ENCODE peak calls at places on chromosomes 12 and 14, in six cellular contexts. One of them, this sample, is unnamed.

GRCh38 chr12:75446857-75447256 is 33.7 kb upstream of the GLIPR1 start:
- DNase-seq in fibroblast of mammary gland: peak
- DNase-seq in EL: peak
- DNase-seq in HFFc6: peak
- DNase-seq in aorta: no peak
- DNase-seq in spleen: no peak
- DNase-seq in this sample: peak

GRCh38 chr12:3218150-3218845 is 141.1 kb downstream of the TSPAN9 start:
- DNase-seq in fibroblast of mammary gland: peak
- DNase-seq in EL: peak
- DNase-seq in HFFc6: peak
- DNase-seq in aorta: peak
- DNase-seq in spleen: no peak
- DNase-seq in this sample: peak

GRCh38 chr14:24695265-24696241 is 61.6 kb upstream of the GZMB start:
- DNase-seq in fibroblast of mammary gland: no peak
- DNase-seq in EL: no peak
- DNase-seq in HFFc6: no peak
- DNase-seq in aorta: peak
- DNase-seq in spleen: no peak
- DNase-seq in this sample: no peak

GRCh38 chr14:100303179-100303578 is 3.1 kb downstream of the SLC25A29 start:
- DNase-seq in fibroblast of mammary gland: no peak
- DNase-seq in EL: peak
- DNase-seq in HFFc6: no peak
- DNase-seq in aorta: no peak
- DNase-seq in spleen: no peak
- DNase-seq in this sample: peak

GRCh38 chr12:117041798-117042170 is 57.4 kb downstream of the TESC start:
- DNase-seq in fibroblast of mammary gland: no peak
- DNase-seq in EL: no peak
- DNase-seq in HFFc6: no peak
- DNase-seq in aorta: no peak
- DNase-seq in spleen: no peak
- DNase-seq in this sample: no peak

GRCh38 chr14:53772936-53773335 is 183.7 kb downstream of the BMP4 start:
- DNase-seq in fibroblast of mammary gland: no peak
- DNase-seq in EL: no peak
- DNase-seq in HFFc6: no peak
- DNase-seq in aorta: no peak
- DNase-seq in spleen: no peak
- DNase-seq in this sample: no peak

GRCh38 chr14:38828183-38828877 is 274.7 kb downstream of the SEC23A start:
- DNase-seq in fibroblast of mammary gland: no peak
- DNase-seq in EL: no peak
- DNase-seq in HFFc6: no peak
- DNase-seq in aorta: no peak
- DNase-seq in spleen: peak
- DNase-seq in this sample: no peak

GRCh38 chr14:61726772-61727658 is 31.7 kb downstream of the HIF1A start:
- DNase-seq in fibroblast of mammary gland: no peak
- DNase-seq in EL: no peak
- DNase-seq in HFFc6: no peak
- DNase-seq in aorta: no peak
- DNase-seq in spleen: no peak
- DNase-seq in this sample: no peak

GRCh38 chr12:6200266-6201198 is at the start of gene CD9:
- DNase-seq in fibroblast of mammary gland: no peak
- DNase-seq in EL: peak
- DNase-seq in HFFc6: no peak
- DNase-seq in aorta: peak
- DNase-seq in spleen: no peak
- DNase-seq in this sample: peak

GRCh38 chr12:24664151-24664550 is 284.8 kb downstream of the BCAT1 start:
- DNase-seq in fibroblast of mammary gland: peak
- DNase-seq in EL: peak
- DNase-seq in HFFc6: no peak
- DNase-seq in aorta: no peak
- DNase-seq in spleen: no peak
- DNase-seq in this sample: peak

GRCh38 chr12:119804011-119804641 is 73.0 kb downstream of the CIT start:
- DNase-seq in fibroblast of mammary gland: peak
- DNase-seq in EL: peak
- DNase-seq in HFFc6: peak
- DNase-seq in aorta: peak
- DNase-seq in spleen: no peak
- DNase-seq in this sample: peak

GRCh38 chr14:37343307-37344094 is 145.8 kb downstream of the MIPOL1 start:
- DNase-seq in fibroblast of mammary gland: peak
- DNase-seq in EL: no peak
- DNase-seq in HFFc6: no peak
- DNase-seq in aorta: no peak
- DNase-seq in spleen: no peak
- DNase-seq in this sample: no peak

GRCh38 chr12:51846911-51847829 is 1.3 kb downstream of the FIGNL2 start:
- DNase-seq in fibroblast of mammary gland: no peak
- DNase-seq in EL: peak
- DNase-seq in HFFc6: no peak
- DNase-seq in aorta: no peak
- DNase-seq in spleen: peak
- DNase-seq in this sample: no peak

GRCh38 chr14:52917732-52918131 is 33.1 kb downstream of the FERMT2 start:
- DNase-seq in fibroblast of mammary gland: no peak
- DNase-seq in EL: peak
- DNase-seq in HFFc6: no peak
- DNase-seq in aorta: no peak
- DNase-seq in spleen: no peak
- DNase-seq in this sample: peak

GRCh38 chr14:80202888-80203562 is 8.3 kb downstream of the DIO2 start:
- DNase-seq in fibroblast of mammary gland: peak
- DNase-seq in EL: no peak
- DNase-seq in HFFc6: no peak
- DNase-seq in aorta: no peak
- DNase-seq in spleen: no peak
- DNase-seq in this sample: peak

GRCh38 chr12:79830425-79830824 is 104.5 kb downstream of the PPP1R12A start:
- DNase-seq in fibroblast of mammary gland: no peak
- DNase-seq in EL: no peak
- DNase-seq in HFFc6: no peak
- DNase-seq in aorta: no peak
- DNase-seq in spleen: no peak
- DNase-seq in this sample: no peak

GRCh38 chr12:13204428-13204827 is 7.9 kb downstream of the EMP1 start:
- DNase-seq in fibroblast of mammary gland: peak
- DNase-seq in EL: no peak
- DNase-seq in HFFc6: peak
- DNase-seq in aorta: no peak
- DNase-seq in spleen: no peak
- DNase-seq in this sample: no peak

GRCh38 chr14:32508281-32508680 is 179.2 kb downstream of the AKAP6 start:
- DNase-seq in fibroblast of mammary gland: no peak
- DNase-seq in EL: peak
- DNase-seq in HFFc6: no peak
- DNase-seq in aorta: no peak
- DNase-seq in spleen: no peak
- DNase-seq in this sample: peak

GRCh38 chr14:23364164-23364571 is 804 bp downstream of the EFS start:
- DNase-seq in fibroblast of mammary gland: no peak
- DNase-seq in EL: peak
- DNase-seq in HFFc6: peak
- DNase-seq in aorta: no peak
- DNase-seq in spleen: peak
- DNase-seq in this sample: no peak

GRCh38 chr12:40012709-40013108 is 93.2 kb downstream of the SLC2A13 start:
- DNase-seq in fibroblast of mammary gland: no peak
- DNase-seq in EL: no peak
- DNase-seq in HFFc6: no peak
- DNase-seq in aorta: no peak
- DNase-seq in spleen: no peak
- DNase-seq in this sample: no peak

GRCh38 chr14:23494223-23494622 is 24.7 kb downstream of the NGDN start:
- DNase-seq in fibroblast of mammary gland: peak
- DNase-seq in EL: peak
- DNase-seq in HFFc6: peak
- DNase-seq in aorta: no peak
- DNase-seq in spleen: no peak
- DNase-seq in this sample: no peak

GRCh38 chr14:22200977-22201605 is 387.9 kb downstream of the DAD1 start:
- DNase-seq in fibroblast of mammary gland: peak
- DNase-seq in EL: peak
- DNase-seq in HFFc6: peak
- DNase-seq in aorta: no peak
- DNase-seq in spleen: no peak
- DNase-seq in this sample: peak

This sample was measured in MCF 10A.